ENCODE peak calls at places on chromosomes 3 and 15, in seven cellular contexts. Q is activated CD4-positive, alpha-beta T cell treated with anti-CD3 and anti-CD28 coated beads for 1 hour; L is neural crest cell; Z is activated naive CD8-positive, alpha-beta T cell treated with anti-CD3 and anti-CD28 coated beads, Interleukin-2, amount 50 U/mL, for 24 hours; A is body of pancreas; P is Right ventricle myocardium superior; N is amniotic stem cell. X is an unnamed sample.

GRCh38 chr15:55846108-55846707 is 103.3 kb upstream of the PRTG start:
- DNase-seq in N (peak), P (no peak), Q (no peak), A (peak), Z (peak), L (peak), X (peak)

GRCh38 chr15:77784361-77785292 is 151.9 kb upstream of the LINGO1 start:
- DNase-seq in N (no peak), Z (peak), A (no peak), P (no peak), L (peak), Q (no peak), X (no peak)

GRCh38 chr15:86164222-86164898 is 84.7 kb downstream of the AGBL1 start:
- DNase-seq in A (peak), L (no peak), Z (no peak), P (no peak), Q (no peak), N (no peak), X (no peak)

GRCh38 chr3:11185564-11186317 is 31.4 kb downstream of the HRH1 start:
- DNase-seq in P (peak), Z (no peak), L (no peak), N (peak), A (peak), Q (no peak), X (no peak)

GRCh38 chr3:155106059-155106458 is 25.9 kb downstream of the MME start:
- DNase-seq in Q (no peak), A (no peak), N (no peak), L (no peak), Z (no peak), P (no peak), X (no peak)

GRCh38 chr15:53462631-53463030 is 296.8 kb downstream of the WDR72 start:
- DNase-seq in A (no peak), Z (no peak), N (no peak), P (no peak), Q (no peak), L (no peak), X (no peak)

GRCh38 chr3:149186219-149186618 is 35.4 kb downstream of the CP start:
- DNase-seq in A (no peak), L (no peak), Q (no peak), N (no peak), P (no peak), Z (no peak), X (no peak)

GRCh38 chr3:51306093-51306492 is 79.0 kb upstream of the MANF start:
- DNase-seq in P (no peak), L (no peak), Q (no peak), A (no peak), Z (no peak), N (no peak), X (no peak)

GRCh38 chr3:13172644-13173013 is 99.4 kb upstream of the IQSEC1 start:
- DNase-seq in P (no peak), A (no peak), N (no peak), Z (no peak), L (no peak), Q (no peak), X (no peak)

GRCh38 chr3:13187593-13187992 is 114.4 kb upstream of the IQSEC1 start:
- DNase-seq in P (no peak), Z (no peak), L (no peak), A (no peak), Q (no peak), N (no peak), X (no peak)

GRCh38 chr3:13161021-13161759 is 88.0 kb upstream of the IQSEC1 start:
- DNase-seq in L (no peak), Z (no peak), A (no peak), Q (no peak), N (no peak), P (no peak), X (no peak)

GRCh38 chr15:48352474-48353072 is 21.3 kb downstream of the DUT start:
- DNase-seq in Z (peak), P (no peak), Q (peak), A (peak), N (no peak), L (peak), X (peak)

GRCh38 chr3:52636673-52637072 is 49.0 kb downstream of the PBRM1 start:
- DNase-seq in N (no peak), Q (no peak), A (no peak), P (no peak), Z (no peak), L (no peak), X (no peak)

GRCh38 chr3:58743296-58743695 is 76.7 kb upstream of the FAM3D start:
- DNase-seq in L (no peak), Z (no peak), P (no peak), Q (no peak), A (no peak), N (no peak), X (no peak)

GRCh38 chr3:140505256-140505655 is 172.6 kb upstream of the TRIM42 start:
- DNase-seq in P (no peak), Q (no peak), A (peak), Z (no peak), N (no peak), L (peak), X (no peak)

GRCh38 chr15:77243146-77243545 is 172.2 kb upstream of the TSPAN3 start:
- DNase-seq in A (no peak), Q (no peak), N (no peak), P (no peak), L (no peak), Z (no peak), X (no peak)

GRCh38 chr3:170002829-170003228 is 35.0 kb upstream of the GPR160 start:
- DNase-seq in Z (no peak), Q (no peak), P (no peak), L (no peak), A (no peak), N (no peak), X (no peak)

GRCh38 chr3:17372811-17373210 is 369.6 kb downstream of the TBC1D5 start:
- DNase-seq in N (no peak), A (no peak), L (no peak), P (no peak), Q (no peak), Z (no peak), X (no peak)

GRCh38 chr3:24318668-24319287 is 175.9 kb downstream of the THRB start:
- DNase-seq in L (no peak), N (no peak), P (no peak), Z (no peak), A (no peak), Q (no peak), X (no peak)

GRCh38 chr15:42732095-42732827 is 4.7 kb downstream of the CDAN1 start:
- DNase-seq in N (no peak), A (no peak), P (no peak), Q (no peak), L (no peak), Z (no peak), X (no peak)

GRCh38 chr15:79602731-79603130 is 170.6 kb downstream of the MINAR1 start:
- DNase-seq in P (no peak), A (no peak), Z (no peak), L (no peak), N (no peak), Q (no peak), X (no peak)

GRCh38 chr3:72536206-72536887 is 311.9 kb downstream of the SHQ1 start:
- DNase-seq in Q (no peak), P (no peak), Z (no peak), L (no peak), A (no peak), N (no peak), X (no peak)

GRCh38 chr3:44561076-44561475 is 6.1 kb downstream of the ZKSCAN7 start:
- DNase-seq in Z (no peak), A (no peak), L (no peak), P (no peak), N (no peak), Q (no peak), X (no peak)

GRCh38 chr15:80456517-80457497 is 52.6 kb downstream of the ARNT2 start:
- DNase-seq in P (no peak), L (no peak), Q (no peak), Z (no peak), A (no peak), N (no peak), X (no peak)

GRCh38 chr3:180624714-180625113 is 22.8 kb downstream of the TTC14 start:
- DNase-seq in Q (no peak), Z (no peak), L (no peak), P (no peak), N (no peak), A (no peak), X (no peak)

GRCh38 chr3:1987983-1988382 is 110.7 kb upstream of the CNTN4 start:
- DNase-seq in L (no peak), P (no peak), A (peak), Q (no peak), Z (no peak), N (no peak), X (no peak)

GRCh38 chr3:8713901-8714759 is 19.5 kb upstream of the CAV3 start:
- DNase-seq in L (no peak), Q (no peak), Z (no peak), N (no peak), A (no peak), P (no peak), X (no peak)

GRCh38 chr3:103818800-103819199 is 1384.0 kb downstream of the ZPLD1 start:
- DNase-seq in P (no peak), Z (no peak), L (no peak), N (no peak), Q (no peak), A (no peak), X (no peak)

GRCh38 chr3:179971280-179971679 is 65.5 kb downstream of the PEX5L start:
- DNase-seq in P (no peak), N (no peak), L (no peak), A (no peak), Z (no peak), Q (no peak), X (no peak)

GRCh38 chr15:57703387-57703786 is 3.1 kb upstream of the POLR2M start:
- DNase-seq in A (no peak), N (no peak), Q (no peak), L (no peak), P (no peak), Z (no peak), X (peak)

GRCh38 chr3:34200576-34200975 is 402.1 kb downstream of the PDCD6IP start:
- DNase-seq in P (no peak), L (no peak), Q (no peak), A (no peak), N (no peak), Z (no peak), X (no peak)

GRCh38 chr15:50883903-50884302 is 24.6 kb upstream of the AP4E1 start:
- DNase-seq in Z (peak), N (no peak), P (no peak), A (peak), L (no peak), Q (no peak), X (peak)

GRCh38 chr15:83940136-83940535 is 286.2 kb downstream of the ADAMTSL3 start:
- DNase-seq in N (no peak), L (no peak), Q (no peak), P (no peak), A (no peak), Z (no peak), X (no peak)

GRCh38 chr3:49653016-49653415 is 21.1 kb upstream of the APEH start:
- DNase-seq in L (no peak), A (no peak), P (peak), Q (no peak), N (no peak), Z (no peak), X (no peak)

GRCh38 chr3:24548278-24548677 is 53.6 kb upstream of the THRB start:
- DNase-seq in L (no peak), P (no peak), Z (no peak), A (no peak), N (no peak), Q (no peak), X (no peak)

GRCh38 chr3:1528621-1529020 is 435.8 kb downstream of the CNTN6 start:
- DNase-seq in Z (no peak), P (no peak), L (no peak), N (no peak), A (no peak), Q (no peak), X (no peak)

GRCh38 chr3:186844908-186845307 is 2.4 kb downstream of the ADIPOQ start:
- DNase-seq in N (no peak), Q (no peak), P (no peak), A (no peak), Z (no peak), L (no peak), X (no peak)

X was measured in activated CD8-positive, alpha-beta T cell treated with anti-CD3 and anti-CD28 coated beads, Interleukin-2, amount 10 ng/mL, durations not matched to agents 7 days and 5 days.